ENCODE peak calls at places on chromosomes 2 and 18, in eight cellular contexts. X, R, V, G, F, P, H and Z are unnamed samples.

GRCh38 chr2:8314063-8314462 is 367.8 kb upstream of the ID2 start:
- DNase-seq in H (no peak), X (no peak), G (no peak), F (no peak), V (no peak), P (peak; percentile 61), R (no peak), Z (no peak)

GRCh38 chr18:50060822-50061221 is 134.1 kb downstream of the MYO5B start:
- DNase-seq in P (no peak), F (no peak), H (no peak), V (no peak), G (no peak), X (no peak), R (no peak), Z (no peak)

GRCh38 chr2:235543126-235543750 is 49.4 kb downstream of the AGAP1 start:
- DNase-seq in R (no peak), X (no peak), P (no peak), F (peak; percentile 16), H (no peak), V (no peak), G (peak; percentile 77), Z (no peak)

GRCh38 chr2:70981421-70981820 is 3.0 kb downstream of the ANKRD53 start:
- DNase-seq in X (no peak), H (no peak), F (no peak), V (no peak), G (no peak), P (no peak), R (no peak), Z (no peak)

GRCh38 chr2:239826786-239827510 is 198.2 kb downstream of the NDUFA10 start:
- DNase-seq in P (no peak), F (peak; percentile 32), G (no peak), X (no peak), V (no peak), H (no peak), R (no peak), Z (peak; percentile 23)

GRCh38 chr2:234960091-234961088 is 8.6 kb downstream of the SH3BP4 start:
- DNase-seq in X (no peak), P (peak; percentile 78), F (peak; percentile 29), R (no peak), G (peak; percentile 53), V (no peak), H (no peak), Z (no peak)

GRCh38 chr2:119085613-119086012 is 72.9 kb downstream of the C1QL2 start:
- DNase-seq in X (no peak), G (no peak), F (peak; percentile 39), R (no peak), V (no peak), P (no peak), H (no peak), Z (no peak)

GRCh38 chr18:37484893-37485834 is 80.4 kb downstream of the CELF4 start:
- DNase-seq in V (peak; percentile 27), X (no peak), P (peak; percentile 20), G (peak; percentile 60), H (no peak), F (peak; percentile 71), R (peak; percentile 50), Z (peak; percentile 39)

GRCh38 chr2:73077424-73077795 is 5.9 kb upstream of the SFXN5 start:
- DNase-seq in P (no peak), F (no peak), R (no peak), X (no peak), H (no peak), G (no peak), V (no peak), Z (no peak)

GRCh38 chr2:8534729-8535397 is 147.0 kb upstream of the ID2 start:
- DNase-seq in F (peak; percentile 83), R (no peak), V (peak; percentile 67), H (no peak), P (peak; percentile 85), G (peak; percentile 69), X (peak; percentile 92), Z (peak; percentile 86)

GRCh38 chr2:228658998-228659397 is 477.5 kb upstream of the SPHKAP start:
- DNase-seq in P (no peak), F (no peak), H (peak; percentile 86), R (no peak), V (peak; percentile 87), G (peak; percentile 90), X (no peak), Z (no peak)

GRCh38 chr2:15155959-15156574 is 405.1 kb downstream of the NBAS start:
- DNase-seq in G (no peak), R (no peak), X (no peak), P (no peak), V (no peak), H (no peak), F (no peak), Z (no peak)

GRCh38 chr18:62436636-62437519 is 85.9 kb upstream of the ZCCHC2 start:
- DNase-seq in F (peak; percentile 73), R (no peak), P (no peak), G (peak; percentile 90), H (peak; percentile 22), X (peak; percentile 93), V (peak; percentile 88), Z (peak; percentile 90)

GRCh38 chr2:233290446-233290845 is 17.2 kb upstream of the SAG start:
- DNase-seq in R (no peak), F (no peak), H (no peak), G (no peak), V (no peak), X (no peak), P (no peak), Z (no peak)

GRCh38 chr2:235848055-235848454 is 320.1 kb downstream of the GBX2 start:
- DNase-seq in G (no peak), P (no peak), H (no peak), F (no peak), R (no peak), V (no peak), X (no peak), Z (no peak)

GRCh38 chr2:121735520-121736074 is 1.1 kb downstream of the NIFK start:
- DNase-seq in H (no peak), V (peak; percentile 27), X (no peak), R (no peak), F (no peak), P (peak; percentile 48), G (peak; percentile 49), Z (no peak)

GRCh38 chr18:76264073-76264472 is 231.0 kb downstream of the ZNF516 start:
- DNase-seq in R (no peak), H (no peak), P (peak; percentile 5), G (no peak), F (no peak), X (no peak), V (no peak), Z (no peak)

GRCh38 chr2:133561045-133561852 is 7.0 kb downstream of the NCKAP5 start:
- DNase-seq in X (no peak), G (peak; percentile 87), F (no peak), V (peak; percentile 86), H (peak; percentile 17), R (peak; percentile 60), P (peak; percentile 25), Z (no peak)

GRCh38 chr2:10375570-10376266 is 72.4 kb downstream of the ODC1 start:
- DNase-seq in P (peak; percentile 37), V (no peak), R (peak; percentile 93), X (no peak), F (no peak), G (no peak), H (no peak), Z (no peak)

GRCh38 chr2:138271467-138271866 is 230.1 kb upstream of the SPOPL start:
- DNase-seq in P (no peak), R (no peak), H (no peak), F (no peak), G (no peak), V (no peak), X (no peak), Z (no peak)

GRCh38 chr2:153834662-153835061 is 37.1 kb upstream of the GALNT13 start:
- DNase-seq in V (no peak), H (no peak), R (no peak), X (no peak), G (no peak), F (no peak), P (no peak), Z (no peak)

GRCh38 chr2:230557056-230557455 is 141.1 kb downstream of the SP100 start:
- DNase-seq in G (no peak), P (no peak), R (no peak), F (no peak), H (no peak), X (no peak), V (no peak), Z (no peak)